ENCODE peak calls at places on chromosomes 5 and 9, in ten cellular contexts. One of them, this sample, is unnamed.
A peak's percentile ranks its signal among the peaks of the same experiment; 100 is the strongest.

GRCh38 chr5:33008751-33009418 is 297.8 kb downstream of the NPR3 start:
- DNase-seq in brain microvascular endothelial cell: no peak
- DNase-seq in nephron progenitor cell: no peak
- DNase-seq in Peyer's patch: no peak
- DNase-seq in cardiac muscle cell: no peak
- DNase-seq in foreskin keratinocyte: peak; percentile 72
- DNase-seq in osteoblast: no peak
- DNase-seq in fibroblast of mammary gland: no peak
- DNase-seq in transverse colon: peak; percentile 75
- DNase-seq in AG10803: no peak
- DNase-seq in this sample: peak; percentile 79

GRCh38 chr9:129464972-129465833 is 155.7 kb downstream of the C9orf50 start:
- DNase-seq in brain microvascular endothelial cell: no peak
- DNase-seq in nephron progenitor cell: no peak
- DNase-seq in Peyer's patch: no peak
- DNase-seq in cardiac muscle cell: no peak
- DNase-seq in foreskin keratinocyte: no peak
- DNase-seq in osteoblast: peak; percentile 94
- DNase-seq in fibroblast of mammary gland: peak; percentile 67
- DNase-seq in transverse colon: no peak
- DNase-seq in AG10803: no peak
- DNase-seq in this sample: peak; percentile 50

GRCh38 chr9:85302860-85303779 is 438.6 kb downstream of the AGTPBP1 start:
- DNase-seq in brain microvascular endothelial cell: no peak
- DNase-seq in nephron progenitor cell: no peak
- DNase-seq in Peyer's patch: no peak
- DNase-seq in cardiac muscle cell: no peak
- DNase-seq in foreskin keratinocyte: no peak
- DNase-seq in osteoblast: no peak
- DNase-seq in fibroblast of mammary gland: no peak
- DNase-seq in transverse colon: no peak
- DNase-seq in AG10803: no peak
- DNase-seq in this sample: no peak

GRCh38 chr9:84711936-84712335 is 42.4 kb downstream of the NTRK2 start:
- DNase-seq in brain microvascular endothelial cell: peak; percentile 44
- DNase-seq in nephron progenitor cell: no peak
- DNase-seq in Peyer's patch: no peak
- DNase-seq in cardiac muscle cell: no peak
- DNase-seq in foreskin keratinocyte: peak; percentile 79
- DNase-seq in osteoblast: no peak
- DNase-seq in fibroblast of mammary gland: peak; percentile 14
- DNase-seq in transverse colon: peak; percentile 34
- DNase-seq in AG10803: peak; percentile 5
- DNase-seq in this sample: no peak

GRCh38 chr5:151772868-151773561 is 1.3 kb downstream of the G3BP1 start:
- DNase-seq in brain microvascular endothelial cell: no peak
- DNase-seq in nephron progenitor cell: no peak
- DNase-seq in Peyer's patch: no peak
- DNase-seq in cardiac muscle cell: no peak
- DNase-seq in foreskin keratinocyte: peak; percentile 12
- DNase-seq in osteoblast: peak; percentile 77
- DNase-seq in fibroblast of mammary gland: peak; percentile 44
- DNase-seq in transverse colon: no peak
- DNase-seq in AG10803: no peak
- DNase-seq in this sample: no peak

GRCh38 chr5:150073086-150073625 is 13.2 kb downstream of the CSF1R start:
- DNase-seq in brain microvascular endothelial cell: no peak
- DNase-seq in nephron progenitor cell: no peak
- DNase-seq in Peyer's patch: no peak
- DNase-seq in cardiac muscle cell: no peak
- DNase-seq in foreskin keratinocyte: no peak
- DNase-seq in osteoblast: peak; percentile 48
- DNase-seq in fibroblast of mammary gland: no peak
- DNase-seq in transverse colon: peak; percentile 4
- DNase-seq in AG10803: no peak
- DNase-seq in this sample: peak; percentile 1

GRCh38 chr5:111997308-111998159 is 240.5 kb upstream of the NREP start:
- DNase-seq in brain microvascular endothelial cell: peak; percentile 100
- DNase-seq in nephron progenitor cell: no peak
- DNase-seq in Peyer's patch: no peak
- DNase-seq in cardiac muscle cell: no peak
- DNase-seq in foreskin keratinocyte: peak; percentile 98
- DNase-seq in osteoblast: peak; percentile 93
- DNase-seq in fibroblast of mammary gland: peak; percentile 100
- DNase-seq in transverse colon: no peak
- DNase-seq in AG10803: peak; percentile 100
- DNase-seq in this sample: no peak

GRCh38 chr5:158050401-158050800 is 191.5 kb upstream of the CLINT1 start:
- DNase-seq in brain microvascular endothelial cell: no peak
- DNase-seq in nephron progenitor cell: no peak
- DNase-seq in Peyer's patch: no peak
- DNase-seq in cardiac muscle cell: no peak
- DNase-seq in foreskin keratinocyte: no peak
- DNase-seq in osteoblast: no peak
- DNase-seq in fibroblast of mammary gland: peak; percentile 18
- DNase-seq in transverse colon: no peak
- DNase-seq in AG10803: peak; percentile 32
- DNase-seq in this sample: no peak

GRCh38 chr9:133810556-133811195 is 72.5 kb upstream of the SARDH start:
- DNase-seq in brain microvascular endothelial cell: no peak
- DNase-seq in nephron progenitor cell: no peak
- DNase-seq in Peyer's patch: no peak
- DNase-seq in cardiac muscle cell: peak; percentile 38
- DNase-seq in foreskin keratinocyte: no peak
- DNase-seq in osteoblast: peak; percentile 89
- DNase-seq in fibroblast of mammary gland: no peak
- DNase-seq in transverse colon: no peak
- DNase-seq in AG10803: no peak
- DNase-seq in this sample: no peak

GRCh38 chr5:180090769-180091546 is 19.4 kb upstream of the RNF130 start:
- DNase-seq in brain microvascular endothelial cell: peak; percentile 36
- DNase-seq in nephron progenitor cell: no peak
- DNase-seq in Peyer's patch: no peak
- DNase-seq in cardiac muscle cell: peak; percentile 52
- DNase-seq in foreskin keratinocyte: no peak
- DNase-seq in osteoblast: no peak
- DNase-seq in fibroblast of mammary gland: peak; percentile 17
- DNase-seq in transverse colon: peak; percentile 41
- DNase-seq in AG10803: peak; percentile 29
- DNase-seq in this sample: peak; percentile 50

DNA sequence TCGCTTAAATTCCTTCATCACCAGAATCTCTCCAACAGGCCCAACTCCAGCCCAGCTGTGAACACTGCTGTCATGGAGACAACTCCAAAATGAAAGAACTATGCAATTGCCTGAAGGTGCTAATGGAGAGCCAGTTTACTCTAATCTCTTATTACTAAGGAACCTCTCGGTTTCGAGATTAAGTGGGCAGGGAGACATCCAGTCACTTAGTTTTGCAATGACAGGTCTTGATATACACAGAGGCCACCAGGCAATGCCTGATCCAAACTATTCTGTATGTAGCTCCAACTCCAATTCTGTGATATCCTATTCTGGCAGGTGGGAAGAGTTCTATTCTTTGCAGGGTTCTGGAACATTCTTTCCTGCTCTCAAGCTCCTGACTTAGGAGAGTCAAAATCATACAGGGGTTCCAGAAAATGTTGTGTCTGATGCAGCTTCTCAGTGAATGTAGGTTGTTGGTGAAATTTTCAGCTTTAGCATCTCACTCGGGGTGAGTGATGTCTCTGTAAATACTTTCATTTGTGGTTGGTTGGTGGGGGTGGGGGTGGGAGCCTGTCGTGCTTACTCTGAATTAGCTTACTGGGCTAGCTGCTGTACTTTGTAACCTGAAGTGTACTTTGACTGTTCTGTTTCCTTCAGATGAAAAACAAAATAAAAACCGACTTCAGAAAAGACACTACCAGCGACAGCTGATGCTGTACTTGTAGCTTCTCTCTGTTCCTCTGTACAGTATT is 170.9 kb downstream of the PALM2AKAP2 start:
- DNase-seq in brain microvascular endothelial cell: no peak
- DNase-seq in nephron progenitor cell: no peak
- DNase-seq in Peyer's patch: no peak
- DNase-seq in cardiac muscle cell: no peak
- DNase-seq in foreskin keratinocyte: no peak
- DNase-seq in osteoblast: no peak
- DNase-seq in fibroblast of mammary gland: no peak
- DNase-seq in transverse colon: no peak
- DNase-seq in AG10803: no peak
- DNase-seq in this sample: no peak
- TF ChIP-seq CTCF in brain microvascular endothelial cell: no peak
- TF ChIP-seq CTCF in nephron progenitor cell: no peak
- TF ChIP-seq CTCF in Peyer's patch: no peak
- TF ChIP-seq CTCF in cardiac muscle cell: no peak
- TF ChIP-seq CTCF in foreskin keratinocyte: no peak
- TF ChIP-seq CTCF in osteoblast: no peak
- TF ChIP-seq CTCF in fibroblast of mammary gland: no peak
- TF ChIP-seq CTCF in transverse colon: no peak
- TF ChIP-seq CTCF in AG10803: no peak
- TF ChIP-seq CTCF in this sample: no peak

DNA sequence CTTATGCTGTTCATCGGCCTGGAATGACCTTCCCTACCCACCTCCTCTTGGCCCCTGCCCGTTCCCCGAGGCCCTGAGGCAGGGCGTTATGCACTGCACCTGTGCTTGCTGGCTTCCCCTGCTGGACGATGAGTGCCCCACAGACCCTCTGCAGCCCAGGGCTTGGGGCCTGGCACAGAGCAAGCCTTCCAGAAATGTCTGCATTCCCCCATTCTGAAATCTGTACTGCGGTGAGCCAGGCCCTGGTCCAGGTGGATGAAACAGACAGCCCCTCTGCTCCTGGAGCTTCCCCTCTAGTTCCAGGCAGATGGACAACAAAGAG is 35.0 kb downstream of the UNC5A start:
- DNase-seq in brain microvascular endothelial cell: no peak
- DNase-seq in nephron progenitor cell: no peak
- DNase-seq in Peyer's patch: no peak
- DNase-seq in cardiac muscle cell: no peak
- DNase-seq in foreskin keratinocyte: no peak
- DNase-seq in osteoblast: no peak
- DNase-seq in fibroblast of mammary gland: no peak
- DNase-seq in transverse colon: no peak
- DNase-seq in AG10803: no peak
- DNase-seq in this sample: no peak
- TF ChIP-seq CTCF in brain microvascular endothelial cell: no peak
- TF ChIP-seq CTCF in nephron progenitor cell: no peak
- TF ChIP-seq CTCF in Peyer's patch: no peak
- TF ChIP-seq CTCF in cardiac muscle cell: no peak
- TF ChIP-seq CTCF in foreskin keratinocyte: no peak
- TF ChIP-seq CTCF in osteoblast: no peak
- TF ChIP-seq CTCF in fibroblast of mammary gland: no peak
- TF ChIP-seq CTCF in transverse colon: no peak
- TF ChIP-seq CTCF in AG10803: no peak
- TF ChIP-seq CTCF in this sample: no peak

GRCh38 chr9:108161520-108161919 is 672.0 kb upstream of the KLF4 start:
- DNase-seq in brain microvascular endothelial cell: no peak
- DNase-seq in nephron progenitor cell: no peak
- DNase-seq in Peyer's patch: no peak
- DNase-seq in cardiac muscle cell: no peak
- DNase-seq in foreskin keratinocyte: no peak
- DNase-seq in osteoblast: no peak
- DNase-seq in fibroblast of mammary gland: no peak
- DNase-seq in transverse colon: no peak
- DNase-seq in AG10803: no peak
- DNase-seq in this sample: no peak

GRCh38 chr9:108163321-108164005 is 673.9 kb upstream of the KLF4 start:
- DNase-seq in brain microvascular endothelial cell: no peak
- DNase-seq in nephron progenitor cell: no peak
- DNase-seq in Peyer's patch: no peak
- DNase-seq in cardiac muscle cell: no peak
- DNase-seq in foreskin keratinocyte: no peak
- DNase-seq in osteoblast: peak; percentile 51
- DNase-seq in fibroblast of mammary gland: peak; percentile 76
- DNase-seq in transverse colon: no peak
- DNase-seq in AG10803: peak; percentile 56
- DNase-seq in this sample: no peak

GRCh38 chr9:108160705-108161233 is 671.2 kb upstream of the KLF4 start:
- DNase-seq in brain microvascular endothelial cell: no peak
- DNase-seq in nephron progenitor cell: no peak
- DNase-seq in Peyer's patch: no peak
- DNase-seq in cardiac muscle cell: no peak
- DNase-seq in foreskin keratinocyte: no peak
- DNase-seq in osteoblast: no peak
- DNase-seq in fibroblast of mammary gland: no peak
- DNase-seq in transverse colon: no peak
- DNase-seq in AG10803: no peak
- DNase-seq in this sample: no peak

GRCh38 chr9:108160039-108160438 is 670.5 kb upstream of the KLF4 start:
- DNase-seq in brain microvascular endothelial cell: no peak
- DNase-seq in nephron progenitor cell: no peak
- DNase-seq in Peyer's patch: no peak
- DNase-seq in cardiac muscle cell: no peak
- DNase-seq in foreskin keratinocyte: no peak
- DNase-seq in osteoblast: no peak
- DNase-seq in fibroblast of mammary gland: no peak
- DNase-seq in transverse colon: no peak
- DNase-seq in AG10803: no peak
- DNase-seq in this sample: no peak

GRCh38 chr9:108162664-108163063 is 673.1 kb upstream of the KLF4 start:
- DNase-seq in brain microvascular endothelial cell: peak; percentile 70
- DNase-seq in nephron progenitor cell: no peak
- DNase-seq in Peyer's patch: no peak
- DNase-seq in cardiac muscle cell: no peak
- DNase-seq in foreskin keratinocyte: no peak
- DNase-seq in osteoblast: peak; percentile 79
- DNase-seq in fibroblast of mammary gland: peak; percentile 94
- DNase-seq in transverse colon: no peak
- DNase-seq in AG10803: peak; percentile 91
- DNase-seq in this sample: no peak
- TF ChIP-seq CTCF in brain microvascular endothelial cell: no peak
- TF ChIP-seq CTCF in nephron progenitor cell: no peak
- TF ChIP-seq CTCF in Peyer's patch: no peak
- TF ChIP-seq CTCF in cardiac muscle cell: no peak
- TF ChIP-seq CTCF in foreskin keratinocyte: no peak
- TF ChIP-seq CTCF in osteoblast: no peak
- TF ChIP-seq CTCF in fibroblast of mammary gland: no peak
- TF ChIP-seq CTCF in transverse colon: no peak
- TF ChIP-seq CTCF in AG10803: no peak
- TF ChIP-seq CTCF in this sample: no peak

DNA sequence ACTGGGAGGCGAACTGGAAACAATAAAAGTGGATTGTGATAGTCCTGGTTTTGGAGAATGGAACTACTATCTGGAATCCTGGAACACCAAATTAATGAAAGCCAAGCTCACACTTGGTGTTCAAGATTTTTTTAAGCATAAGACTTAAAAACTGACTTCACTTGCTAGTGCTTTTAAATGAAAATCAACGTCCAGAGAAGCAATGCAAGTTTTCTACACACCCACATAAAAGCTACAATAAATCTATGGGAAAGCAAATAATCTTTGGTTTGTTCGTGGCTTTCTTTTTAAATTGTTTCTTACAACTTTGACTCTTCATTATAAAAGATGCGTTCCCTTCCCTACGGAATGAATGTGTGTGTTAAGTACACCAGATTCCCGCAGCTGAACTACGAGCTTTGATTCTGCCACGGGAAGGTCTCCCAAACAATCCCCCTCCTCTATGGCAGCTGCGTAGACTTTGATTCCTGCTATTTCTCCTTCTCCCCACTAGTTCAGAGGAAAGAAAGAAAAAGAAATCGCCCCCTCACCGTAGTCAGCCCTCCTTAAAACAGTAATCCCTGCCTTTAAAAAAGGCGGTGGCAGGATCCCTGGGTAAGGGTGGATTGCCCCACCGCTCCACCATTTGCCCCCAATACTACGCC is 1057.2 kb upstream of the DMAC1 start:
- DNase-seq in brain microvascular endothelial cell: no peak
- DNase-seq in nephron progenitor cell: peak; percentile 28
- DNase-seq in Peyer's patch: no peak
- DNase-seq in cardiac muscle cell: peak; percentile 61
- DNase-seq in foreskin keratinocyte: no peak
- DNase-seq in osteoblast: peak; percentile 66
- DNase-seq in fibroblast of mammary gland: peak; percentile 21
- DNase-seq in transverse colon: peak; percentile 11
- DNase-seq in AG10803: no peak
- DNase-seq in this sample: no peak
- TF ChIP-seq CTCF in brain microvascular endothelial cell: peak; percentile 21
- TF ChIP-seq CTCF in nephron progenitor cell: no peak
- TF ChIP-seq CTCF in Peyer's patch: no peak
- TF ChIP-seq CTCF in cardiac muscle cell: no peak
- TF ChIP-seq CTCF in foreskin keratinocyte: no peak
- TF ChIP-seq CTCF in osteoblast: no peak
- TF ChIP-seq CTCF in fibroblast of mammary gland: no peak
- TF ChIP-seq CTCF in transverse colon: no peak
- TF ChIP-seq CTCF in AG10803: no peak
- TF ChIP-seq CTCF in this sample: no peak

This sample was measured in mucosa of descending colon.